ENCODE peak calls at places on chromosomes 13 and 19, in seven cellular contexts. W is ovary, N is dermis microvascular lymphatic vessel endothelial cell, P is non-pigmented ciliary epithelial cell, R is IMR-90, M is colonic mucosa, O is heart left ventricle. F is an unnamed sample.

GRCh38 chr13:21365574-21365973 is 93.5 kb downstream of the ZDHHC20 start:
- DNase-seq in N (no peak), W (no peak), M (no peak), P (no peak), R (no peak), O (no peak), F (no peak)

GRCh38 chr19:41098762-41099161 is 10.5 kb downstream of the CYP2A13 start:
- DNase-seq in R (no peak), N (no peak), P (no peak), O (no peak), W (no peak), M (no peak), F (no peak)

GRCh38 chr19:7142771-7143170 is 73.3 kb downstream of the ZNF557 start:
- DNase-seq in W (no peak), N (no peak), R (no peak), M (no peak), O (no peak), P (no peak), F (no peak)

GRCh38 chr13:107864543-107865460 is 350.5 kb downstream of the LIG4 start:
- DNase-seq in W (no peak), R (peak; percentile 86), P (no peak), N (peak; percentile 75), O (no peak), M (no peak), F (peak; percentile 68)

GRCh38 chr13:62544928-62545327 is 1129.3 kb upstream of the PCDH20 start:
- DNase-seq in P (no peak), R (no peak), M (no peak), O (no peak), W (no peak), N (no peak), F (no peak)

GRCh38 chr19:38395381-38396127 is 7.1 kb downstream of the SPRED3 start:
- DNase-seq in O (no peak), W (no peak), R (no peak), M (no peak), P (no peak), N (no peak), F (no peak)

GRCh38 chr19:46288896-46289588 is 7.8 kb upstream of the HIF3A start:
- DNase-seq in W (peak; percentile 33), N (peak; percentile 90), R (peak; percentile 82), P (peak; percentile 96), O (no peak), M (no peak), F (peak; percentile 95)

GRCh38 chr19:17865364-17866311 is 5.9 kb downstream of the RPL18A start:
- DNase-seq in M (peak; percentile 85), N (no peak), W (no peak), P (no peak), R (no peak), O (no peak), F (no peak)

GRCh38 chr19:39738809-39739208 is 980 bp upstream of the CLC start:
- DNase-seq in P (no peak), M (no peak), W (no peak), N (no peak), R (no peak), O (no peak), F (no peak)

GRCh38 chr13:48975926-48976676 is 389 bp downstream of the FNDC3A start:
- DNase-seq in O (peak; percentile 92), W (peak; percentile 84), N (peak; percentile 85), P (peak; percentile 22), M (peak; percentile 81), R (peak; percentile 75), F (peak; percentile 82)

GRCh38 chr13:24605923-24606372 is 74.3 kb upstream of the ATP12A start:
- DNase-seq in N (peak; percentile 66), M (no peak), O (no peak), R (peak; percentile 11), W (no peak), P (no peak), F (no peak)

GRCh38 chr19:49469828-49470614 is 4.0 kb upstream of the FLT3LG start:
- DNase-seq in M (no peak), P (no peak), O (peak; percentile 77), N (no peak), W (no peak), R (peak; percentile 32), F (no peak)

GRCh38 chr13:84570831-84571230 is 688.6 kb upstream of the SLITRK1 start:
- DNase-seq in P (peak; percentile 1), O (no peak), W (no peak), M (no peak), N (no peak), R (peak; percentile 63), F (no peak)

GRCh38 chr19:46378268-46378667 is 31.4 kb downstream of the PPP5C start:
- DNase-seq in O (no peak), N (peak; percentile 36), P (no peak), M (no peak), W (no peak), R (peak; percentile 81), F (peak; percentile 36)

GRCh38 chr13:82698941-82699340 is 1183.3 kb downstream of the SLITRK1 start:
- DNase-seq in P (no peak), W (no peak), O (no peak), M (no peak), N (no peak), R (no peak), F (no peak)

GRCh38 chr13:39527961-39528720 is 74.9 kb downstream of the LHFPL6 start:
- DNase-seq in R (peak; percentile 96), N (peak; percentile 79), P (peak; percentile 91), W (no peak), M (no peak), O (no peak), F (peak; percentile 80)

GRCh38 chr13:65913173-65913572 is 1317.0 kb downstream of the PCDH9 start:
- DNase-seq in N (peak; percentile 88), M (no peak), O (no peak), W (no peak), P (peak; percentile 67), R (peak; percentile 86), F (peak; percentile 94)

GRCh38 chr19:55333870-55334269 is 5.8 kb upstream of the KMT5C start:
- DNase-seq in M (peak; percentile 85), P (no peak), O (no peak), R (no peak), N (no peak), W (no peak), F (no peak)

GRCh38 chr13:87003265-87003664 is 667.9 kb upstream of the SLITRK5 start:
- DNase-seq in W (no peak), P (no peak), O (no peak), N (no peak), R (peak; percentile 67), M (no peak), F (no peak)

GRCh38 chr19:27740396-27740795 is 1472.6 kb downstream of the UQCRFS1 start:
- DNase-seq in M (no peak), O (no peak), N (no peak), W (no peak), R (no peak), P (no peak), F (no peak)

GRCh38 chr19:7294571-7295212 is 478 bp upstream of the INSR start:
- DNase-seq in R (peak; percentile 16), O (peak; percentile 88), M (peak; percentile 79), P (no peak), N (peak; percentile 74), W (peak; percentile 69), F (peak; percentile 42)

GRCh38 chr19:2135474-2136402 is 15.6 kb downstream of the AP3D1 start:
- DNase-seq in M (no peak), R (no peak), W (no peak), O (no peak), N (no peak), P (no peak), F (no peak)

GRCh38 chr13:27027086-27027667 is 144.4 kb downstream of the USP12 start:
- DNase-seq in P (no peak), O (no peak), M (no peak), R (no peak), W (no peak), N (no peak), F (no peak)

GRCh38 chr13:46213242-46213641 is 1.5 kb downstream of the LRRC63 start:
- DNase-seq in N (no peak), O (no peak), P (no peak), R (no peak), M (no peak), W (no peak), F (no peak)

GRCh38 chr13:104357174-104357573 is 1291.0 kb upstream of the SLC10A2 start:
- DNase-seq in R (no peak), O (no peak), M (no peak), P (no peak), N (no peak), W (no peak), F (no peak)

GRCh38 chr19:11092181-11092538 is 2.9 kb downstream of the LDLR start:
- DNase-seq in W (no peak), N (peak; percentile 92), P (peak; percentile 41), R (peak; percentile 74), O (no peak), M (no peak), F (peak; percentile 81)

GRCh38 chr19:55690109-55690768 is 15.2 kb downstream of the EPN1 start:
- DNase-seq in O (no peak), M (no peak), W (no peak), R (no peak), N (no peak), P (no peak), F (no peak)

GRCh38 chr13:79919109-79919508 is 421.8 kb downstream of the SPRY2 start:
- DNase-seq in P (no peak), R (no peak), W (no peak), O (no peak), M (no peak), N (no peak), F (no peak)

GRCh38 chr13:31946091-31946770 is 85.3 kb upstream of the FRY start:
- DNase-seq in N (no peak), P (no peak), R (peak; percentile 29), M (no peak), O (no peak), W (no peak), F (no peak)

GRCh38 chr19:1074512-1075283 is 7.7 kb downstream of the ARHGAP45 start:
- DNase-seq in W (no peak), M (peak; percentile 92), N (peak; percentile 66), O (peak; percentile 95), P (no peak), R (no peak), F (no peak)

GRCh38 chr19:10625003-10625761 is at the start of gene SLC44A2:
- DNase-seq in W (peak; percentile 82), P (no peak), N (peak; percentile 50), R (peak; percentile 35), M (peak; percentile 97), O (peak; percentile 87), F (peak; percentile 41)

GRCh38 chr13:42991892-42992584 is at the start of gene EPSTI1:
- DNase-seq in P (no peak), W (peak; percentile 65), O (peak; percentile 83), N (peak; percentile 66), M (peak; percentile 78), R (peak; percentile 74), F (peak; percentile 77)

GRCh38 chr19:4974855-4975469 is 6.0 kb downstream of the KDM4B start:
- DNase-seq in R (no peak), N (no peak), M (no peak), W (no peak), O (no peak), P (no peak), F (no peak)

GRCh38 chr13:24041822-24042221 is 118.7 kb upstream of the SPATA13 start:
- DNase-seq in M (no peak), R (no peak), W (no peak), P (no peak), O (no peak), N (no peak), F (no peak)

GRCh38 chr13:41457589-41458186 is 338 bp downstream of the RGCC start:
- DNase-seq in O (peak; percentile 65), W (no peak), R (no peak), P (no peak), N (peak; percentile 23), M (peak; percentile 24), F (no peak)

GRCh38 chr13:71408416-71408815 is 458.6 kb downstream of the DACH1 start:
- DNase-seq in O (no peak), W (no peak), P (no peak), M (no peak), N (no peak), R (no peak), F (no peak)

F was measured in endothelial cell of umbilical vein.